ENCODE peak calls at places on chromosomes 12 and 14, in six cellular contexts. J is cardiac muscle cell; P is foreskin fibroblast; F is CD4-positive, alpha-beta T cell; R is hepatic stellate cell; E is RWPE2. X is an unnamed sample.

GRCh38 chr12:72277415-72277814 is 5.2 kb downstream of the TRHDE start:
- DNase-seq in J (no peak), P (peak), F (no peak), R (no peak), E (no peak), X (no peak)

GRCh38 chr12:124556896-124557501 is 10.4 kb downstream of the NCOR2 start:
- DNase-seq in J (no peak), P (no peak), F (no peak), R (no peak), E (no peak), X (no peak)

GRCh38 chr12:121628037-121628436 is 1.7 kb downstream of the ORAI1 start:
- DNase-seq in J (no peak), P (peak), F (no peak), R (no peak), E (no peak), X (no peak)

GRCh38 chr12:102465762-102466560 is 14.4 kb downstream of the IGF1 start:
- DNase-seq in J (no peak), P (no peak), F (no peak), R (no peak), E (no peak), X (no peak)

GRCh38 chr12:12365931-12366431 is 9.1 kb downstream of the BORCS5 start:
- DNase-seq in J (peak), P (peak), F (no peak), R (no peak), E (no peak), X (no peak)

GRCh38 chr12:47554046-47554653 is 151.7 kb downstream of the RPAP3 start:
- DNase-seq in J (no peak), P (no peak), F (no peak), R (no peak), E (no peak), X (no peak)

GRCh38 chr12:87020071-87020470 is 763.9 kb upstream of the MGAT4C start:
- DNase-seq in J (peak), P (peak), F (no peak), R (no peak), E (no peak), X (no peak)

GRCh38 chr12:125403145-125403789 is 338.0 kb downstream of the AACS start:
- DNase-seq in J (peak), P (peak), F (no peak), R (no peak), E (no peak), X (peak)

GRCh38 chr12:99009654-99010296 is 364.7 kb downstream of the APAF1 start:
- DNase-seq in J (no peak), P (no peak), F (no peak), R (no peak), E (no peak), X (no peak)

GRCh38 chr14:99327458-99328250 is 55.7 kb upstream of the BCL11B start:
- DNase-seq in J (no peak), P (no peak), F (no peak), R (no peak), E (no peak), X (no peak)

GRCh38 chr14:77822307-77822706 is 22.4 kb downstream of the ADCK1 start:
- DNase-seq in J (no peak), P (no peak), F (no peak), R (no peak), E (no peak), X (no peak)

GRCh38 chr12:91877461-91878230 is 268.0 kb downstream of the BTG1 start:
- DNase-seq in J (no peak), P (no peak), F (no peak), R (no peak), E (no peak), X (no peak)

X was measured in SJCRH30.